ENCODE peak calls at places on chromosomes 5 and 9, in eight cellular contexts. U is MM.1S, Q is fibroblast of lung, L is astrocyte, G is GM23248, C is hepatocyte, D is PC-3, I is GM23338. M is an unnamed sample.

GRCh38 chr5:132391247-132391646 is 21.7 kb downstream of the SLC22A5 start:
- DNase-seq in L (no peak), G (no peak), C (no peak), I (no peak), U (no peak), Q (no peak), D (no peak), M (no peak)

GRCh38 chr9:133256057-133256461 is 18.9 kb downstream of the ABO start:
- DNase-seq in C (no peak), L (no peak), D (no peak), I (no peak), Q (no peak), G (no peak), U (no peak), M (no peak)

GRCh38 chr5:163978897-163979296 is 473.5 kb downstream of the MAT2B start:
- DNase-seq in D (no peak), G (no peak), Q (no peak), U (peak; percentile 10), I (peak; percentile 35), L (no peak), C (no peak), M (peak; percentile 24)

GRCh38 chr5:51465165-51465564 is 81.9 kb downstream of the ISL1 start:
- DNase-seq in U (no peak), L (no peak), I (peak; percentile 52), Q (no peak), C (peak; percentile 57), D (peak; percentile 23), G (no peak), M (peak; percentile 50)

GRCh38 chr5:123997354-123998215 is 485.6 kb downstream of the CSNK1G3 start:
- DNase-seq in L (peak; percentile 85), Q (peak; percentile 29), D (peak; percentile 57), U (no peak), G (peak; percentile 82), C (peak; percentile 13), I (no peak), M (no peak)

GRCh38 chr5:32159328-32160072 is 14.6 kb downstream of the GOLPH3 start:
- DNase-seq in U (no peak), G (no peak), C (no peak), I (no peak), L (no peak), D (no peak), Q (no peak), M (no peak)

GRCh38 chr5:178328826-178329225 is 96.2 kb upstream of the PHYKPL start:
- DNase-seq in U (no peak), D (no peak), I (no peak), L (no peak), Q (no peak), C (no peak), G (no peak), M (no peak)

GRCh38 chr5:43560128-43560527 is 3.3 kb upstream of the PAIP1 start:
- DNase-seq in I (no peak), L (peak; percentile 3), G (no peak), C (no peak), D (peak; percentile 23), U (no peak), Q (peak; percentile 88), M (no peak)

GRCh38 chr5:1963941-1964451 is 81.3 kb upstream of the IRX4 start:
- DNase-seq in U (no peak), C (no peak), I (no peak), Q (no peak), G (no peak), D (no peak), L (no peak), M (no peak)

GRCh38 chr5:146052780-146053179 is 52.6 kb downstream of the PLAC8L1 start:
- DNase-seq in Q (no peak), I (peak; percentile 72), G (no peak), U (no peak), C (no peak), L (no peak), D (peak; percentile 48), M (peak; percentile 51)

GRCh38 chr5:179623906-179624741 is 653 bp upstream of the HNRNPH1 start:
- DNase-seq in C (no peak), Q (peak; percentile 85), D (peak; percentile 71), I (peak; percentile 86), U (no peak), L (peak; percentile 85), G (peak; percentile 93), M (peak; percentile 88)

GRCh38 chr5:171681667-171682066 is 104.0 kb upstream of the SMIM23 start:
- DNase-seq in Q (no peak), G (peak; percentile 60), D (no peak), C (no peak), U (no peak), I (no peak), L (peak; percentile 17), M (no peak)

GRCh38 chr5:171678631-171679030 is 107.0 kb upstream of the SMIM23 start:
- DNase-seq in D (no peak), I (no peak), G (no peak), U (no peak), L (no peak), Q (no peak), C (no peak), M (no peak)

GRCh38 chr5:171680485-171680884 is 105.1 kb upstream of the SMIM23 start:
- DNase-seq in D (no peak), L (no peak), C (no peak), U (no peak), G (no peak), Q (no peak), I (peak; percentile 51), M (no peak)

GRCh38 chr5:171682801-171683200 is 102.8 kb upstream of the SMIM23 start:
- DNase-seq in I (no peak), G (no peak), Q (no peak), U (no peak), C (no peak), L (no peak), D (no peak), M (no peak)

GRCh38 chr5:171681061-171681460 is 104.6 kb upstream of the SMIM23 start:
- DNase-seq in U (no peak), Q (no peak), L (no peak), C (no peak), I (no peak), G (no peak), D (no peak), M (no peak)
- TF ChIP-seq EZH2 in U (no peak), Q (no peak), L (no peak), C (no peak), I (no peak), G (no peak), D (no peak), M (no peak)

DNA sequence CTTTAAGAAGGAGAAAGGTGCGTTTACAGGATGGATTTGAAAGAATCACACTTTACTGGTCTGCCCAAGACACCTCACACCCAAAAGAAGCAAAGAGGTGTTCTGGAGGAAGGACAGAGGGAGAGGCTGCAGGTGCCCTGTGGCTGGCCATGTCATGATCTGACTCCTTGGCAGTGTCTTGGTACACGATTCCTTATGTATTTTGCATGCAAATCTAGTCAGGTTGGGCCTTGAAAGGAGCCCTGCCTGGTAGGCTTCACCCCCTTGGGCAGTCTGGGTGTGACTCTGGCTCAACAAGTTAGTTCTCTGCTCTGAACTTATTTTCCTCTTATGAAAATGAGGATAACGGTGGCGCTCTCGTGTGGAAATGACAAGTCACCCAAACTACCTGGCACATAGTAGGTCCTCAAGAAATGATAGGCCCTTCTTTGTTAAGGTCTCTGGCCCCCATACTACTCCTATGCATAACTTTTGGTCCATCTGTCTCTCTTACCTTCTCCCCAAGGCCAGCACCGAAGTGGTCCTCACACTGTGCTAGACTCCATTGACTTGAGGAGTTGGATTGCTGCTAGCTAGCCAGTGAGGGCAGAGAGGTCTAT is 212.5 kb downstream of the SEMA6A start:
- DNase-seq in G (no peak), C (no peak), D (no peak), U (no peak), Q (no peak), I (no peak), L (no peak), M (no peak)
- H3K4me3 ChIP-seq in G (peak overlapping the region; percentile 58), C (no peak overlapping the region), D (no peak overlapping the region), U (no peak overlapping the region), Q (no peak overlapping the region), I (peak overlapping the region; percentile 62), L (peak overlapping the region; percentile 46), M (peak overlapping the region; percentile 44)

GRCh38 chr9:132160802-132161742 is 786 bp upstream of the NTNG2 start:
- DNase-seq in Q (peak; percentile 74), C (peak; percentile 61), U (peak; percentile 47), G (peak; percentile 87), D (peak; percentile 48), I (peak; percentile 82), L (peak; percentile 71), M (peak; percentile 76)
- TF ChIP-seq EZH2 in Q (no peak), C (no peak), U (no peak), G (no peak), D (no peak), I (peak; percentile 60), L (no peak), M (peak; percentile 72)

DNA sequence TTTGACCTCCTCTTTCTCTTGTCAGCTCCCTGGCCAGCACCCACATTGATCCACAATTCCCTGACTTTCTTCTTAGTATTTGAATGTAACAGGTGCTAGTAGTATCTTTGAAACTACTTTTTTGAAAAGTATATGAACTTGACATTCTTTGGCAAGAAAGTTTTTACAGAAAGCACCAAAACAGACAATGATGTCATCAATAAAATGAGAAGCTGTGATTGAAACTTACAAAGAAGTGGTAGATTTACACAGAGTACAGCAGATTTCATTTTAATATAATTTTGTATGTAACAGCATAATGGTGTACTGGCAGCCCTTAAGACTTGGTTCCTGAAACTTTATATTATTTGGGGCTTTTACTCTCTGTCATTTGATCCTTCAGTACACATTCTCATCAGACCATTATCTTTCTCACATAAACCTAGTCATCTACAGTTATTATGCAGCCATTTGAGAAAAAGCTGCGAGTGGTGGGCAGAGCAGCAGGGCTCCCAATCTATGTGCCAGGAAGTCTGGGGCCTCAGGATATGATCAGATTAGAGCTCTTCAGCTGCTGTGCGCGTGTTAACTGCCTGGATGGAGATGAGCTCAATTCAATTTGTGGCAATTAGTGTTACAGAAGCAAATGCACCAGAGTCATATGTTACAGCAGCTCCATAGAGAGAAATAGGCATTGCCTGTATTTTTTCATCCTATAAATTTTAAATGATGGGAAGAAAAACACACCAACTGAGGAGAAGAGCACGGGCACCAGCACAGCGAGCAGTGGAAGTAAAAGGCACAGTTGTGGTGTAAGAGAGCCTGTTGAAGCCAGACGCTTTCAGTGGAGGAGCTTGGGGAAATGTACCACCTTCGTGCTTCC is 126.1 kb downstream of the STARD4 start:
- DNase-seq in C (no peak), Q (no peak), D (no peak), I (no peak), U (no peak), G (peak; percentile 19), L (no peak), M (no peak)
- H3K4me3 ChIP-seq in C (no peak overlapping the region), Q (no peak overlapping the region), D (no peak overlapping the region), I (no peak overlapping the region), U (no peak overlapping the region), G (no peak overlapping the region), L (no peak overlapping the region), M (no peak overlapping the region)

GRCh38 chr5:73381587-73382411 is 66.8 kb downstream of the FOXD1 start:
- DNase-seq in L (no peak), C (no peak), G (peak; percentile 9), D (no peak), Q (no peak), I (peak; percentile 53), U (no peak), M (no peak)
- TF ChIP-seq EZH2 in L (peak; percentile 5), C (no peak), G (no peak), D (no peak), Q (no peak), I (peak; percentile 26), U (no peak), M (no peak)

M was measured in neural progenitor cell.